ENCODE peak calls at places on chromosomes 4 and X, in eight cellular contexts. S is IMR-90, G is sigmoid colon, T is uterus, K is fibroblast of lung, O is OCI-LY7, W is endodermal cell, A is K562. X is an unnamed sample.

GRCh38 chr4:172547724-172548123 is 620.9 kb upstream of the GALNT7 start:
- DNase-seq in W (no peak), S (no peak), G (no peak), K (no peak), A (no peak), T (no peak), O (peak; percentile 66), X (no peak)

GRCh38 chr4:108512615-108513505 is 107.5 kb upstream of the RPL34 start:
- DNase-seq in W (peak; percentile 77), O (no peak), T (no peak), K (peak; percentile 76), A (peak; percentile 26), G (no peak), S (peak; percentile 66), X (no peak)

GRCh38 chr4:20474119-20474518 is 222.4 kb downstream of the SLIT2 start:
- DNase-seq in A (no peak), W (no peak), O (no peak), T (no peak), K (peak; percentile 54), S (peak; percentile 43), G (no peak), X (no peak)

GRCh38 chr4:81605278-81605677 is 133.6 kb upstream of the RASGEF1B start:
- DNase-seq in A (no peak), S (no peak), T (no peak), K (no peak), O (peak; percentile 57), W (no peak), G (no peak), X (no peak)

GRCh38 chr4:10622728-10623127 is 61.8 kb downstream of the CLNK start:
- DNase-seq in A (no peak), S (no peak), K (peak; percentile 29), T (no peak), O (peak; percentile 21), G (no peak), W (no peak), X (no peak)

GRCh38 chr4:117796677-117797076 is 237.6 kb upstream of the NDST3 start:
- DNase-seq in K (no peak), T (no peak), W (no peak), O (no peak), G (no peak), S (no peak), A (no peak), X (no peak)

GRCh38 chr4:182204042-182204441 is 39.2 kb upstream of the TENM3 start:
- DNase-seq in S (no peak), G (no peak), K (no peak), W (no peak), O (no peak), A (no peak), T (no peak), X (no peak)

GRCh38 chr4:168574581-168575295 is 77.9 kb downstream of the PALLD start:
- DNase-seq in S (peak; percentile 57), G (no peak), O (no peak), K (no peak), A (no peak), W (no peak), T (no peak), X (no peak)

GRCh38 chr4:184383497-184384055 is 90.8 kb downstream of the IRF2 start:
- DNase-seq in G (peak; percentile 85), T (peak; percentile 50), S (peak; percentile 99), K (peak; percentile 97), A (no peak), W (peak; percentile 20), O (no peak), X (no peak)

GRCh38 chr4:67550491-67551256 is 5.4 kb upstream of the CENPC start:
- DNase-seq in A (no peak), K (no peak), G (no peak), S (no peak), O (peak; percentile 50), T (no peak), W (no peak), X (no peak)
- H3K4me1 ChIP-seq in A (peaks cover 23% of the 10 kb centered on the region), K (peaks cover 2% of the 10 kb centered on the region), G (no peaks in the 10 kb centered on the region), S (no peaks in the 10 kb centered on the region), O (peaks cover 76% of the 10 kb centered on the region), T (no peaks in the 10 kb centered on the region), W (no peaks in the 10 kb centered on the region), X (peaks cover 5% of the 10 kb centered on the region)

GRCh38 chr4:156419080-156419638 is 465.5 kb upstream of the CTSO start:
- DNase-seq in S (no peak), A (no peak), W (no peak), O (no peak), K (peak; percentile 12), G (no peak), T (peak; percentile 27), X (no peak)
- TF ChIP-seq CTCF in S (no peak), A (no peak), W (no peak), O (no peak), K (no peak), G (no peak), T (no peak), X (no peak)

GRCh38 chr4:2338754-2339457 is 77.0 kb upstream of the MXD4 start:
- DNase-seq in A (no peak), O (no peak), G (peak; percentile 53), S (no peak), W (peak; percentile 69), T (no peak), K (no peak), X (no peak)

GRCh38 chr4:2337896-2338295 is 76.0 kb upstream of the MXD4 start:
- DNase-seq in W (no peak), G (peak; percentile 32), O (no peak), S (no peak), K (no peak), A (no peak), T (no peak), X (no peak)

GRCh38 chr4:2340272-2341061 is 78.0 kb downstream of the ZFYVE28 start:
- DNase-seq in A (no peak), T (peak; percentile 5), S (no peak), K (no peak), O (no peak), W (no peak), G (peak; percentile 56), X (peak; percentile 49)

GRCh38 chr4:2341261-2341841 is 77.1 kb downstream of the ZFYVE28 start:
- DNase-seq in T (no peak), S (no peak), K (no peak), A (no peak), G (peak; percentile 57), O (no peak), W (no peak), X (peak; percentile 58)

DNA sequence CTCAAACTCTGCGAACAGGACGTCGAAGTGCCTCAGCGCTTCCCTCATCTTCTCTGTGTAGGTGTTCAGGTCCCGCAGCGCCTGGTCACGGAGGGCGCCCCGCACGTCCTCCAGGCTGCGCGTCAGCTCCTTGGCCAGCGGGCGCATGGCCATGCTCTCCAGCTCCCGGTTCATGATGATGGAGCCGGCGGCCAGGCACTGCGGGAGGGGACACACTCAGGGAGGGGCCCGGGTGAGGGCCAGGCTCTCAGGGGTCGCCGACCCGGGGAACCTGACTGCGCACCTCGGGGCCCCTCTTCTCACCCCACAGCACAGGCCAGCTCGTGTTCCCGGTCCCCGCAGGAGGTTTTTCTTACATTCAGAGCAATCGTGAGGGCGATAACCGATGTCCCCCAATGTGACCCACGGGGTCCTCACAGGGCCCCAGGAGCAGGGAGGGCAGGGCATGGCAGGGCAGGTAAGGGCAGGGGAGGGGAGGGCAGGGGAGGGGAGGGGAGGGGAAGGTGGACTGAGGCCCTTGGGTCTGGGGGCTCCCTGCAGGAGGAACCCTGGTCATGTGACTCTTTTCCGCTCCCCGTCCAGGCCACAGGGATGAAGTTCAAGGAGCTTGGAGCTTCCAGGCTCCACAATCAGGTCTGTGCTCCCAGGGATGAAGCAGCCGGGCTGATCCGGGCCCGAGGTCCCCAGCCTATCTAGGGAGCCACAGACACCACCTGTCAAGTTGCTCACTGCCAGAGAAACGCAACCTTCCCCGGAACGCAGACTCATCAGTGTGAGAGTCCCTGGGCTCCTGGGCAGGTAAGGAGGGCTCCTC is 77.8 kb upstream of the MXD4 start:
- DNase-seq in W (peak; percentile 44), S (no peak), G (peak; percentile 51), T (no peak), K (no peak), A (no peak), O (no peak), X (peak; percentile 40)
- H3K4me1 ChIP-seq in W (no peaks in the 10 kb centered on the region), S (no peaks in the 10 kb centered on the region), G (no peaks in the 10 kb centered on the region), T (no peaks in the 10 kb centered on the region), K (no peaks in the 10 kb centered on the region), A (no peaks in the 10 kb centered on the region), O (no peaks in the 10 kb centered on the region), X (no peaks in the 10 kb centered on the region)

DNA sequence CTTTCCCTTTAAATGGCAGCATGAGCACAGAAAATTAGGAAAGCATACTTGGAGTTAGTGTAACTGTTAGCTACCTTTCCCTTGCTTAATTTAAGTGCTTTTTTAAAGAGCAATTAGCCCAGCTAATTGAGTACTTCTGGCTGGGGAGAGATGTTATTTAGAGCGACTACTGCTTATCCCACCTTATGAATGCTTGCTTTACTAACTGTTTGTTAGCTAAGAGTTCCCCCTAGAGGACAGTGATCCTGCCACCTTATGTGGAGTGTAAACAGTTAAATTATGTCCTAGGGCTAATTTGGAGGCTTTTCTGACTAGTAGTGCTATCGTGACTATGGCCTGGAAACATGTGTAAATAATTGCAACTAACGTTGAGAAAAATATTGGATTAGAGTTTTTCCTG is 909.4 kb downstream of the FSTL5 start:
- DNase-seq in S (no peak), A (no peak), W (no peak), G (no peak), O (no peak), K (no peak), T (no peak), X (no peak)
- TF ChIP-seq CTCF in S (no peak), A (no peak), W (peak; percentile 44), G (no peak), O (peak; percentile 19), K (no peak), T (no peak), X (no peak)

GRCh38 chr4:15010038-15010585 is 7.8 kb downstream of the CPEB2 start:
- DNase-seq in G (no peak), O (no peak), K (no peak), W (no peak), T (no peak), A (no peak), S (no peak), X (no peak)

GRCh38 chr4:15012017-15012788 is 9.9 kb downstream of the CPEB2 start:
- DNase-seq in O (no peak), G (no peak), T (no peak), W (no peak), A (no peak), K (no peak), S (no peak), X (no peak)

GRCh38 chr4:15013585-15013984 is 11.3 kb downstream of the CPEB2 start:
- DNase-seq in S (no peak), W (no peak), A (no peak), G (no peak), O (no peak), K (peak; percentile 44), T (no peak), X (no peak)

GRCh38 chr4:15007201-15007600 is 4.9 kb downstream of the CPEB2 start:
- DNase-seq in G (no peak), S (no peak), T (no peak), W (no peak), K (no peak), A (no peak), O (no peak), X (no peak)

GRCh38 chr4:15011166-15011565 is 8.9 kb downstream of the CPEB2 start:
- DNase-seq in A (no peak), O (no peak), W (no peak), S (no peak), G (no peak), T (no peak), K (no peak), X (no peak)
- H3K4me1 ChIP-seq in A (peaks cover 19% of the 10 kb centered on the region), O (peaks cover 10% of the 10 kb centered on the region), W (no peaks in the 10 kb centered on the region), S (peaks cover 2% of the 10 kb centered on the region), G (peaks cover 95% of the 10 kb centered on the region), T (no peaks in the 10 kb centered on the region), K (peaks cover 3% of the 10 kb centered on the region), X (peaks cover 40% of the 10 kb centered on the region)

GRCh38 chrX:45070116-45071007 is 130.3 kb downstream of the DIPK2B start:
- DNase-seq in G (no peak), A (peak; percentile 16), K (peak; percentile 69), S (peak; percentile 67), O (peak; percentile 54), W (no peak), T (no peak), X (no peak)
- TF ChIP-seq CTCF in G (peak; percentile 32), A (peak; percentile 67), K (peak; percentile 49), S (peak; percentile 67), O (peak; percentile 78), W (peak; percentile 71), T (peak; percentile 44), X (peak; percentile 57)

X was measured in upper lobe of right lung.